ENCODE peak calls at places on chromosomes 1 and 21, in six cellular contexts. I is sigmoid colon, J is transverse colon, A is suprapubic skin, N is stomach, U is K562. P is an unnamed sample.

GRCh38 chr1:201709564-201710295 is 119.2 kb upstream of the IPO9 start:
- DNase-seq in J (peak; percentile 77), U (peak; percentile 89), A (peak; percentile 88), I (peak; percentile 90), N (peak; percentile 74), P (peak; percentile 48)

GRCh38 chr1:221845650-221846371 is 103.9 kb upstream of the DUSP10 start:
- DNase-seq in J (peak; percentile 19), N (peak; percentile 54), A (no peak), I (peak; percentile 84), U (no peak), P (peak; percentile 67)

GRCh38 chr1:117284408-117285215 is 73.9 kb upstream of the VTCN1 start:
- DNase-seq in U (peak; percentile 58), I (no peak), N (no peak), A (no peak), J (no peak), P (no peak)

GRCh38 chr1:6600410-6601048 is 2.1 kb downstream of the KLHL21 start:
- DNase-seq in I (no peak), U (no peak), A (no peak), N (no peak), J (no peak), P (no peak)

GRCh38 chr1:2840036-2840809 is 38.7 kb upstream of the TTC34 start:
- DNase-seq in J (no peak), U (no peak), N (no peak), I (no peak), A (no peak), P (no peak)

GRCh38 chr1:160704250-160704649 is 7.4 kb downstream of the CD48 start:
- DNase-seq in U (no peak), A (no peak), N (no peak), J (no peak), I (peak; percentile 65), P (no peak)

GRCh38 chr1:93768380-93768863 is 86.8 kb upstream of the BCAR3 start:
- DNase-seq in J (no peak), N (no peak), I (no peak), U (no peak), A (no peak), P (no peak)

GRCh38 chr1:55635856-55636255 is 420.7 kb upstream of the USP24 start:
- DNase-seq in U (no peak), N (no peak), J (no peak), A (no peak), I (no peak), P (no peak)

GRCh38 chr1:232477728-232478127 is 152.2 kb downstream of the SIPA1L2 start:
- DNase-seq in I (no peak), A (no peak), U (no peak), N (no peak), J (no peak), P (no peak)

GRCh38 chr21:35428041-35428400 is 378.9 kb upstream of the RUNX1 start:
- DNase-seq in A (no peak), U (no peak), J (no peak), I (no peak), N (no peak), P (no peak)

GRCh38 chr1:59229138-59229537 is 67.8 kb upstream of the FGGY start:
- DNase-seq in N (no peak), J (no peak), U (no peak), I (no peak), A (no peak), P (no peak)

GRCh38 chr1:59673575-59674467 is 140.9 kb upstream of the HOOK1 start:
- DNase-seq in N (peak; percentile 79), I (peak; percentile 74), U (no peak), A (no peak), J (peak; percentile 42), P (peak; percentile 64)

GRCh38 chr1:53644496-53644895 is 94.5 kb downstream of the GLIS1 start:
- DNase-seq in N (peak; percentile 11), U (no peak), J (no peak), I (peak; percentile 29), A (peak; percentile 65), P (no peak)

GRCh38 chr1:146010126-146010738 is 11.3 kb downstream of the HJV start:
- DNase-seq in U (no peak), J (no peak), A (no peak), N (no peak), I (no peak), P (no peak)

GRCh38 chr1:193657552-193657951 is 471.1 kb upstream of the B3GALT2 start:
- DNase-seq in A (no peak), N (no peak), J (no peak), I (no peak), U (no peak), P (no peak)

GRCh38 chr1:219993554-219994433 is 52.5 kb downstream of the EPRS1 start:
- DNase-seq in I (no peak), J (no peak), N (no peak), U (no peak), A (no peak), P (no peak)

GRCh38 chr1:23638188-23638619 is 53.4 kb upstream of the RPL11 start:
- DNase-seq in J (no peak), U (peak; percentile 60), A (no peak), I (no peak), N (no peak), P (no peak)

GRCh38 chr1:17540255-17541001 is 930 bp downstream of the ARHGEF10L start:
- DNase-seq in J (no peak), U (no peak), N (no peak), I (peak; percentile 87), A (peak; percentile 86), P (no peak)

GRCh38 chr1:51421961-51422360 is 91.6 kb upstream of the TTC39A start:
- DNase-seq in I (no peak), U (peak; percentile 53), N (no peak), A (no peak), J (no peak), P (no peak)

GRCh38 chr1:208272713-208273112 is 28.5 kb upstream of the PLXNA2 start:
- DNase-seq in N (no peak), J (no peak), U (no peak), A (no peak), I (no peak), P (no peak)

GRCh38 chr1:67590329-67590728 is 94.7 kb upstream of the GADD45A start:
- DNase-seq in N (no peak), I (peak; percentile 73), J (peak; percentile 18), U (no peak), A (no peak), P (no peak)

GRCh38 chr1:155050560-155051341 is at the start of gene ADAM15:
- DNase-seq in U (peak; percentile 98), I (peak; percentile 93), A (peak; percentile 91), J (peak; percentile 92), N (peak; percentile 91), P (peak; percentile 70)

GRCh38 chr1:10267319-10267718 is 56.9 kb downstream of the KIF1B start:
- DNase-seq in N (no peak), U (no peak), A (no peak), I (no peak), J (no peak), P (no peak)

GRCh38 chr1:55353709-55354620 is 138.8 kb upstream of the USP24 start:
- DNase-seq in A (no peak), U (no peak), J (no peak), I (peak; percentile 72), N (no peak), P (no peak)

GRCh38 chr1:221040716-221041275 is 161.6 kb downstream of the HLX start:
- DNase-seq in U (no peak), J (no peak), N (no peak), A (no peak), I (no peak), P (peak; percentile 62)

GRCh38 chr1:33634806-33635205 is 162.4 kb downstream of the ZSCAN20 start:
- DNase-seq in J (peak; percentile 17), U (peak; percentile 68), N (peak; percentile 56), I (no peak), A (no peak), P (no peak)

GRCh38 chr1:147142886-147143285 is 29.4 kb downstream of the PRKAB2 start:
- DNase-seq in I (no peak), N (no peak), U (no peak), J (no peak), A (no peak), P (no peak)

DNA sequence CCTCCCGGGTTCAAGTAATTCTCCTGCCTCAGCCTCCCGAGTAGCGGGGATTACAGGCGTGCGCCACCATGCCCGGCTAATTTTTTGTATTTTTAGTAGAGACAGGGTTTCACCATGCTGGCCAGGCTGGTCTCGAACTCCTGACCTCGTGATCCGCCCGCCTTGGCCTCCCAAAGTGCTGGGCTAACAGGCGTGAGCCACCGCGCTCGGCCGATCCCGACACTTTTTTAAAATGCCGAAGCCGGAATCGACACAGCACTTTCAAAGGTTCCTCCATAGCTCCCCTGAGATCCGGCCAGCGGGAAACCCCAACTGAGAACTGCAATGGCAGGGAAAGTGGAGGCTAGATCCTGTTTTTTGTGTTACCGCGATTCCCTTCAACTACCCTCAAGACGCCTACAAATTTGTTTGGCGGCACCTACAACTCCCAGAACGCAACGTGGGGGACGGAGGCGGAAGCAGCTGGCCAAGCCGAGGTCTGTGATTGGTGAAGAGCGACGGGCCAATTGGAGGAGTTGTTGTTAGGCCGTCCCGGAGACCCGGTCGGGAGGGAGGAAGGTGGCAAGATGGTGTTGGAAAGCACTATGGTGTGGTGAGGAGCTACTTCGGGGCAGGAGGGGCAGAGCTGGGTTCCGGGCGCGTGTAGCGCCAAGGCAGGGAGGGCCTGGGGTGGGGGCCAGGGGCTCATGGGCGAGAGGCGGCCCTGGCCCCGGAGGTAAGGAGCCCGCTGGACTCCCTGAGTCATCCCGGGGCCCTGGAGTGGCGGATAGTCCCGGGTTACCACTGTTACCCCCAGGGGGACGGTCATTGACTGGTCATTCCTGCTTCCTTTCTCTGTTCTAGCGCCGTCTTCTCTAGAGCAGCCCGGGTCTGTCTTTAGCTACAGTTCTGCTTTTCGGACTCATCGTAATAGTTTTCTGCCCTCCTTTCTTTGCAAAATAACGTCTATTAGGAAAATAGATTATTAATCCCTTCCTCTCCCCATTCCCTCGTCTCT is at the start of gene PSMD4:
- DNase-seq in U (peak; percentile 99), J (peak; percentile 95), N (peak; percentile 94), A (peak; percentile 98), I (peak; percentile 98), P (peak; percentile 95)
- TF ChIP-seq POLR2AphosphoS5 in U (peak; percentile 98), J (peak; percentile 93), N (peak; percentile 97), A (peak; percentile 65), I (peak; percentile 98), P (peak; percentile 88)

GRCh38 chr1:109197163-109198042 is 16.3 kb upstream of the SARS1 start:
- DNase-seq in J (no peak), N (no peak), I (no peak), A (no peak), U (peak; percentile 84), P (no peak)
- H3K4me3 ChIP-seq in J (no peak overlapping the region), N (no peak overlapping the region), I (no peak overlapping the region), A (no peak overlapping the region), U (no peak overlapping the region), P (no peak overlapping the region)

DNA sequence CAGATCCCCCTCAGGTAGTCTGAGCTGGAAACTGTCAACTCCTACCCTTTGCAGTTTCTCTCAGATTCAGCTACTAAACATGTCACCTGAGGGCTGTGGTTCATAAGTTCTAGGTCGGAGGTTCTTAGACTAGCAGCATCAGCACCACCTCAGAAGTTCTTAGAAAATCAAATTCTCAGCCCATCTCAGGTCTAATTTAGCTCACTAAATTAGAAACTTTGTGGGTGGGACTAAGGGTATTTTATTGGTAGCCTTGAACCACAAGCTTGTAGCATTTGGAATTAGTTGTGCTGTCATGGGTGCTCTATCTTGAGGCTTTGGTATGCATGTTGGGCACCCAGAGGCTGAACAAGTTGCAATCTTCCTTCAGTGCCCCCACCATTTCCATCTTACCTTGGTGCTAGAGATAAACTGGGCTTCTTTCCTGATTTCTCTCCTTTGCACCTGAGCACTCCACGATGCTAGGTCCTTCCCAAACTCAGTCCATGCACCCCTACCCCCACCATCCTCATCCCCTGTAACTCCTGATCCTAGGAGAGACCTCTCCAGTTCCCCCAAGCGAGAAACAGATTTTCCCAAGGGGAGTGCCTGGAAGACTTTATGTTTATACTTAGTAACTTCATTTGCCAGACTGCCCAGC is 54.2 kb downstream of the S1PR1 start:
- DNase-seq in U (no peak), I (no peak), J (no peak), N (no peak), A (no peak), P (no peak)
- TF ChIP-seq POLR2AphosphoS5 in U (no peak), I (no peak), J (no peak), N (no peak), A (no peak), P (no peak)

GRCh38 chr1:27633298-27633610 is 1.7 kb downstream of the FGR start:
- DNase-seq in I (no peak), A (no peak), J (no peak), N (no peak), U (no peak), P (no peak)
- H3K4me3 ChIP-seq in I (no peak overlapping the region), A (peak overlapping the region; percentile 55), J (peak overlapping the region; percentile 51), N (no peak overlapping the region), U (no peak overlapping the region), P (no peak overlapping the region)

P was measured in breast epithelium.